ENCODE peak calls at places on chromosome 11, in six cellular contexts. Y is heart right ventricle, R is right lobe of liver, Q is uterus, A is colonic mucosa, V is GM23338. X is an unnamed sample. For H3K4me1, the result is how much of the 10 kb centered on the place peaks cover.

GRCh38 chr11:62081378-62082291 is 42.2 kb upstream of the INCENP start:
- DNase-seq in Y (peak), R (peak), Q (peak), A (peak), V (peak), X (peak)

GRCh38 chr11:8674859-8675258 is 7.6 kb downstream of the TRIM66 start:
- DNase-seq in Y (no peak), R (no peak), Q (no peak), A (no peak), V (no peak), X (no peak)

GRCh38 chr11:65506770-65507485 is 8.1 kb downstream of the MALAT1 start:
- DNase-seq in Y (no peak), R (peak), Q (no peak), A (peak), V (peak), X (no peak)

GRCh38 chr11:117814766-117815261 is 9.7 kb downstream of the FXYD2 start:
- DNase-seq in Y (no peak), R (peak), Q (peak), A (peak), V (no peak), X (peak)

GRCh38 chr11:121334973-121335711 is 42.6 kb downstream of the SC5D start:
- DNase-seq in Y (no peak), R (no peak), Q (no peak), A (no peak), V (no peak), X (no peak)

GRCh38 chr11:94169930-94170329 is 41.3 kb downstream of the PANX1 start:
- DNase-seq in Y (no peak), R (no peak), Q (no peak), A (no peak), V (no peak), X (no peak)

GRCh38 chr11:107957109-107957588 is 28.9 kb downstream of the RAB39A start:
- DNase-seq in Y (no peak), R (no peak), Q (no peak), A (no peak), V (no peak), X (no peak)

GRCh38 chr11:130720232-130720787 is 196.0 kb downstream of the SNX19 start:
- DNase-seq in Y (no peak), R (no peak), Q (no peak), A (no peak), V (no peak), X (no peak)

GRCh38 chr11:132943737-132944556 is 588.4 kb downstream of the OPCML start:
- DNase-seq in Y (no peak), R (no peak), Q (no peak), A (no peak), V (peak), X (no peak)

GRCh38 chr11:134513585-134514120 is 101.6 kb upstream of the B3GAT1 start:
- DNase-seq in Y (no peak), R (peak), Q (peak), A (no peak), V (no peak), X (no peak)

GRCh38 chr11:117717485-117718314 is 79.3 kb downstream of the DSCAML1 start:
- DNase-seq in Y (peak), R (no peak), Q (no peak), A (peak), V (peak), X (no peak)

GRCh38 chr11:126815111-126815510 is 185.5 kb downstream of the KIRREL3 start:
- DNase-seq in Y (no peak), R (no peak), Q (no peak), A (no peak), V (no peak), X (no peak)

GRCh38 chr11:22031791-22032190 is 161.1 kb upstream of the ANO5 start:
- DNase-seq in Y (no peak), R (no peak), Q (no peak), A (no peak), V (no peak), X (no peak)

GRCh38 chr11:102560555-102561011 is 30.0 kb upstream of the MMP7 start:
- DNase-seq in Y (no peak), R (no peak), Q (peak), A (no peak), V (no peak), X (no peak)

GRCh38 chr11:106950067-106950491 is 68.2 kb downstream of the GUCY1A2 start:
- DNase-seq in Y (no peak), R (no peak), Q (no peak), A (no peak), V (no peak), X (no peak)

GRCh38 chr11:110858556-110858921 is 146.3 kb upstream of the ARHGAP20 start:
- DNase-seq in Y (peak), R (no peak), Q (peak), A (peak), V (no peak), X (no peak)

GRCh38 chr11:114187173-114187572 is 109.0 kb upstream of the NNMT start:
- DNase-seq in Y (no peak), R (no peak), Q (no peak), A (no peak), V (no peak), X (no peak)

GRCh38 chr11:89275966-89276365 is 98.3 kb downstream of the TYR start:
- DNase-seq in Y (no peak), R (no peak), Q (no peak), A (no peak), V (no peak), X (no peak)

GRCh38 chr11:102139081-102139498 is 28.8 kb downstream of the YAP1 start:
- DNase-seq in Y (peak), R (no peak), Q (peak), A (no peak), V (peak), X (peak)

GRCh38 chr11:19368726-19369364 is 128.1 kb upstream of the E2F8 start:
- DNase-seq in Y (no peak), R (no peak), Q (no peak), A (no peak), V (no peak), X (no peak)

GRCh38 chr11:97965849-97966646 is 1054.7 kb upstream of the CNTN5 start:
- DNase-seq in Y (no peak), R (no peak), Q (no peak), A (no peak), V (no peak), X (no peak)

GRCh38 chr11:394034-394857 is at the start of gene PKP3:
- DNase-seq in Y (no peak), R (no peak), Q (no peak), A (peak), V (peak), X (no peak)

GRCh38 chr11:134252539-134253188 is 488 bp downstream of the THYN1 start:
- DNase-seq in Y (peak), R (no peak), Q (peak), A (peak), V (peak), X (no peak)

GRCh38 chr11:61996933-61997332 is 29.5 kb upstream of the FTH1 start:
- DNase-seq in Y (no peak), R (no peak), Q (no peak), A (no peak), V (peak), X (no peak)

GRCh38 chr11:69446108-69446507 is 35.4 kb upstream of the LINC01488 start:
- DNase-seq in Y (no peak), R (peak), Q (no peak), A (no peak), V (no peak), X (no peak)

GRCh38 chr11:122202951-122203456 is 87.0 kb upstream of the BLID start:
- DNase-seq in Y (peak), R (peak), Q (peak), A (peak), V (peak), X (peak)

GRCh38 chr11:73951797-73952196 is 971 bp downstream of the DNAJB13 start:
- DNase-seq in Y (no peak), R (no peak), Q (no peak), A (no peak), V (no peak), X (no peak)

GRCh38 chr11:65558002-65558784 is at the start of gene LTBP3:
- DNase-seq in Y (peak), R (peak), Q (peak), A (peak), V (peak), X (no peak)

GRCh38 chr11:125224391-125225015 is 60.0 kb downstream of the PKNOX2 start:
- DNase-seq in Y (peak), R (peak), Q (peak), A (peak), V (peak), X (no peak)

GRCh38 chr11:35735903-35736302 is 73.3 kb downstream of the TRIM44 start:
- DNase-seq in Y (no peak), R (no peak), Q (no peak), A (no peak), V (no peak), X (no peak)

GRCh38 chr11:69511358-69512015 is 30.0 kb downstream of the LINC01488 start:
- DNase-seq in Y (no peak), R (peak), Q (peak), A (no peak), V (no peak), X (no peak)

GRCh38 chr11:67373916-67374570 is 645 bp upstream of the CLCF1 start:
- DNase-seq in Y (peak), R (peak), Q (peak), A (peak), V (peak), X (peak)
- H3K4me1 ChIP-seq in Y (under half), R (under half), Q (under half), A (under half), V (under half), X (under half)

DNA sequence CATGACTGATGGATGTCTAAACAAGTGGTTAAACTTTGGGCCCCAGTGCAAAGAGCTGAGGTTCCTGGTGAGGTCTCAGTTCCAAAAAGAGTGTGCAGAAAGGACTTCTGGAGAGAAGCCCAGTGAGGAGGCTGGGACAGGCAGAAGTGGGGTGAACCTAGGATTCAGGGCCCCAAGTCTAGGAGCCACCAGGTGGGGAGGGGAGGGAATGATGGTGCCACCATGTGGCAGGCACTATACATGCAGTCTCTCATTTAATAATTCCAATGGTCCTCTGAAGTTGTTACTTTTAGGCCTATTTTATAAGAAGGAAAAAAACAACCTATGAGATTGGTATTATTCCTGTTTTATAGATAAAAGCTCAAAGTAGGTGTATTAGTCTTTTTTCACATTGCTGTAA is 102.0 kb downstream of the INSC start:
- DNase-seq in Y (no peak), R (no peak), Q (no peak), A (no peak), V (peak), X (no peak)
- TF ChIP-seq CTCF in Y (no peak), R (peak), Q (no peak), A (no peak), V (peak), X (no peak)

GRCh38 chr11:1733009-1733715 is 17.2 kb downstream of the IFITM10 start:
- DNase-seq in Y (no peak), R (no peak), Q (no peak), A (no peak), V (no peak), X (peak)
- H3K4me1 ChIP-seq in Y (under half), R (under half), Q (under half), A (under half), V (under half), X (under half)

DNA sequence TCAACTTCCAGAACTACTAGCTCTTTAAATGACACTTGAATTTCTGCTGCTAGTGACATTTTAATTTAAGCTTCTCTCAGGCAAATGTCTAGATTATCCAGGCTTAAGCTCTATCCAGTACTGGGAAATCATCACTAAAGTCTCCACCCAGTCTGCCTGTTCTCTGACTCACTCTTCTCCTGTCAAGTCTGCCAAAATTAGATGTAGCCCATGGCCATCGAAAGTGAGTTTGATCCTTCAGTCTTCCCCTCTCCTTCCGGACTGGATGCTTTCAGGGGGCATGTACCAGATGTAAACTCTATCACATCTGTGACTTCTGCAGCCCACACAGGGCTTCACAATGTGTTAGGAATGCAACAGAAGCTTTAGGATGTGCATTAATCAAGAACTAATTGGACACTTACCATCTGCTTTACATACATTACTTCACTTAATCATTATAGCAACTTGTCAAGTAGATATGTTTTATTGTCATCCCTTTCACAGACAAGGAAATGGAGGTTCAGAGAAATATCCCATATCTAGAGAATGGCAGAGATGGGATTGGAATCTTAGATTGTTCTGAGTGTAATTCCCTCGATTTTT is 12.3 kb downstream of the ME3 start:
- DNase-seq in Y (no peak), R (no peak), Q (no peak), A (no peak), V (no peak), X (no peak)
- TF ChIP-seq CTCF in Y (no peak), R (no peak), Q (no peak), A (no peak), V (no peak), X (no peak)

GRCh38 chr11:10385696-10386095 is 69.4 kb upstream of the AMPD3 start:
- DNase-seq in Y (no peak), R (no peak), Q (peak), A (peak), V (no peak), X (no peak)

GRCh38 chr11:10386861-10387208 is 68.2 kb upstream of the AMPD3 start:
- DNase-seq in Y (no peak), R (no peak), Q (no peak), A (no peak), V (no peak), X (no peak)

GRCh38 chr11:10388096-10388495 is 67.0 kb upstream of the AMPD3 start:
- DNase-seq in Y (no peak), R (no peak), Q (no peak), A (no peak), V (no peak), X (no peak)

GRCh38 chr11:10387209-10388083 is 67.6 kb upstream of the AMPD3 start:
- DNase-seq in Y (no peak), R (no peak), Q (peak), A (peak), V (no peak), X (peak)

DNA sequence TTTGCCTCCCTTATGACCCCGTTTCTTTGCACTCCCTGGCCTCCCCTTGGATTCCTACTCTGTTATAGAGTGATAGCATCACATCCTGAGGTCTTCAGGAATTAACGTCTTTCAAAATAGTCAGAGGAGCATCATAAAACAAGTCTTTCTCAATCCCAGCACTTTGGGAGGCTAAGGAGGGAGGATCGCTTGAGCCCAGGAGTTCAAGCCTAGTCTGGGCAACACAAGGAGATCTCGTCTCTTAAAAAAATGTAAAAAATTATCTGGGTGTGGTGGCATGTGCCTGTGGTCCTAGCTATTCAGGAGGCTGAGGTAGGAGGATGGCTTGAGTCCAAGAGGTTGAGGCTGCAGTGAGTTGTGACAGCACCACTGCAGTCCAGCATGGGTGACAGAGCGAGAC is 68.7 kb upstream of the AMPD3 start:
- DNase-seq in Y (no peak), R (no peak), Q (no peak), A (no peak), V (no peak), X (peak)
- H3K4me1 ChIP-seq in Y (under half), R (under half), Q (under half), A (under half), V (under half), X (under half)

GRCh38 chr11:5509803-5510202 is at the start of gene UBQLN3:
- DNase-seq in Y (no peak), R (no peak), Q (no peak), A (no peak), V (no peak), X (no peak)

GRCh38 chr11:5507586-5508305 is 2.0 kb downstream of the UBQLN3 start:
- DNase-seq in Y (no peak), R (no peak), Q (no peak), A (no peak), V (no peak), X (no peak)

GRCh38 chr11:5505363-5506048 is 4.3 kb downstream of the UBQLN3 start:
- DNase-seq in Y (no peak), R (no peak), Q (no peak), A (no peak), V (no peak), X (no peak)

GRCh38 chr11:5508605-5509004 is 1.2 kb downstream of the UBQLN3 start:
- DNase-seq in Y (no peak), R (no peak), Q (no peak), A (no peak), V (no peak), X (no peak)

GRCh38 chr11:5507177-5507576 is 2.6 kb downstream of the UBQLN3 start:
- DNase-seq in Y (no peak), R (no peak), Q (no peak), A (no peak), V (peak), X (no peak)
- TF ChIP-seq CTCF in Y (no peak), R (no peak), Q (no peak), A (no peak), V (peak), X (no peak)

X was measured in ascending aorta.